ENCODE peak calls at places on chromosomes 4 and X, in six cellular contexts. R is posterior cingulate gyrus, J is smooth muscle cell of the brain vasculature, P is cardiac septum, B is OCI-M1, F is progenitor cell of endocrine pancreas. T is an unnamed sample.

GRCh38 chr4:113444386-113444785 is 317.2 kb downstream of the CAMK2D start:
- DNase-seq in R (no peak), J (no peak), P (no peak), B (no peak), F (no peak), T (peak)

GRCh38 chrX:153408871-153409351 is 2.4 kb upstream of the ZFP92 start:
- DNase-seq in R (no peak), J (no peak), P (peak), B (no peak), F (no peak), T (no peak)

GRCh38 chr4:15656038-15656470 is 897 bp upstream of the FBXL5 start:
- DNase-seq in R (no peak), J (no peak), P (no peak), B (peak), F (no peak), T (no peak)

GRCh38 chr4:57426779-57427395 is 316.7 kb upstream of the IGFBP7 start:
- DNase-seq in R (peak), J (peak), P (no peak), B (peak), F (peak), T (peak)

GRCh38 chrX:140815868-140816267 is 106.3 kb downstream of the LINC00632 start:
- DNase-seq in R (no peak), J (no peak), P (no peak), B (peak), F (no peak), T (peak)

GRCh38 chr4:186701273-186701672 is 22.4 kb downstream of the FAT1 start:
- DNase-seq in R (no peak), J (no peak), P (no peak), B (no peak), F (no peak), T (no peak)

GRCh38 chr4:7480423-7480822 is 45.7 kb upstream of the PSAPL1 start:
- DNase-seq in R (no peak), J (no peak), P (no peak), B (no peak), F (no peak), T (no peak)

GRCh38 chrX:46551494-46552128 is 6.4 kb upstream of the ZNF674 start:
- DNase-seq in R (no peak), J (no peak), P (no peak), B (no peak), F (no peak), T (peak)

GRCh38 chrX:1178580-1179057 is 33.8 kb downstream of the CRLF2 start:
- DNase-seq in R (no peak), J (no peak), P (no peak), B (no peak), F (no peak), T (peak)

GRCh38 chrX:37800762-37801161 is 20.9 kb downstream of the CYBB start:
- DNase-seq in R (no peak), J (no peak), P (no peak), B (peak), F (no peak), T (no peak)

GRCh38 chr4:163331629-163332360 is 601 bp downstream of the NPY1R start:
- DNase-seq in R (peak), J (no peak), P (peak), B (peak), F (peak), T (peak)

GRCh38 chrX:30504309-30504708 is 73.3 kb downstream of the TASL start:
- DNase-seq in R (no peak), J (no peak), P (no peak), B (peak), F (no peak), T (peak)

GRCh38 chrX:148504412-148504950 is 4.1 kb downstream of the AFF2 start:
- DNase-seq in R (no peak), J (no peak), P (no peak), B (no peak), F (no peak), T (no peak)

T was measured in foreskin keratinocyte.